ENCODE peak calls at places on chromosome 18, in four cellular contexts. Y is left ventricle myocardium inferior; I is fibroblast of lung; G is naive thymus-derived CD4-positive, alpha-beta T cell. L is an unnamed sample.

GRCh38 chr18:58896734-58897508 is 32.2 kb downstream of the ZNF532 start:
- DNase-seq in Y (no peak), I (no peak), G (no peak), L (peak; percentile 12)

GRCh38 chr18:21490745-21491144 is 109.8 kb downstream of the ESCO1 start:
- DNase-seq in Y (no peak), I (no peak), G (no peak), L (no peak)

GRCh38 chr18:74516271-74517235 is 17.7 kb upstream of the CNDP1 start:
- DNase-seq in Y (no peak), I (no peak), G (no peak), L (no peak)

GRCh38 chr18:70181725-70182124 is 23.8 kb downstream of the RTTN start:
- DNase-seq in Y (no peak), I (peak; percentile 43), G (no peak), L (no peak)

GRCh38 chr18:40882468-40882867 is 1072.6 kb upstream of the PIK3C3 start:
- DNase-seq in Y (no peak), I (no peak), G (no peak), L (no peak)

GRCh38 chr18:47253101-47253654 is 1.7 kb upstream of the SKOR2 start:
- DNase-seq in Y (no peak), I (no peak), G (no peak), L (no peak)

GRCh38 chr18:32355896-32356295 is 114.8 kb downstream of the GAREM1 start:
- DNase-seq in Y (no peak), I (peak; percentile 83), G (no peak), L (no peak)

GRCh38 chr18:63260075-63260754 is 59.4 kb downstream of the BCL2 start:
- DNase-seq in Y (no peak), I (no peak), G (no peak), L (no peak)

GRCh38 chr18:76476665-76477561 is 18.1 kb downstream of the ZNF516 start:
- DNase-seq in Y (no peak), I (peak; percentile 96), G (no peak), L (no peak)

GRCh38 chr18:31954349-31954748 is 11.4 kb upstream of the TRAPPC8 start:
- DNase-seq in Y (no peak), I (peak; percentile 46), G (no peak), L (no peak)

GRCh38 chr18:47745227-47745626 is 185.2 kb downstream of the SMAD2 start:
- DNase-seq in Y (no peak), I (no peak), G (no peak), L (no peak)

GRCh38 chr18:47912343-47912742 is 18.1 kb downstream of the SMAD2 start:
- DNase-seq in Y (no peak), I (no peak), G (no peak), L (no peak)

GRCh38 chr18:41732371-41732770 is 222.7 kb upstream of the PIK3C3 start:
- DNase-seq in Y (no peak), I (no peak), G (no peak), L (no peak)

GRCh38 chr18:56139792-56140254 is 498.6 kb downstream of the TXNL1 start:
- DNase-seq in Y (peak; percentile 51), I (peak; percentile 96), G (no peak), L (no peak)

DNA sequence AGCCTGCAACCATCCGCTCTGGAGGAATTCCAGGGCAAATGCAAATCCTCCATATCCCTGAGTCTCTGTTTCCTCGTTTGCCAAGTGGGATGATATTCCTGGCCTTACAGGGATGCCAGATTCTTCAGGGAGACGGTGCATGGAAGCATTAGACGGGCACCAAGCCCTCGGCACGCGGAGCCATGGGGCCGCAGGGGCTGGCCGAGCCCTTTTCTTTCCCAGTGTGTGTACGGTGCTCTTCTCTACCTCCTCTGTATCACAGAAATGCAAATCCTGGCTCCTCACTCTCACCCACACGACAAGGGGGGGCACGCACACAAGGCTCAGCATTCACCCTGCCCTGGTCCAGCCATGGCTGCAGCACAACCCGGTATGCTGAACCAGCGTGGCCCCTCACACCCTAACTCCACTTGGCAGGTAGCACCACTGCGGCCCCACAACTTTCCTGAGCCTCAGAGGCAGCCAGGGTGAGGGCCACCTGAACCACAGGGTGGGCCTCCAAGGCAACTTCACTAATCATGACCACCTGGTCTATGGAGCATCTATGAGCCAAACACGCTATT is 64.1 kb upstream of the SALL3 start:
- DNase-seq in Y (no peak), I (no peak), G (no peak), L (no peak)
- H3K4me3 ChIP-seq in Y (no peak overlapping the region), I (no peak overlapping the region), G (no peak overlapping the region), L (no peak overlapping the region)

GRCh38 chr18:68270009-68270408 is 444.9 kb downstream of the TMX3 start:
- DNase-seq in Y (no peak), I (no peak), G (no peak), L (no peak)
- H3K4me3 ChIP-seq in Y (no peak overlapping the region), I (no peak overlapping the region), G (no peak overlapping the region), L (no peak overlapping the region)

DNA sequence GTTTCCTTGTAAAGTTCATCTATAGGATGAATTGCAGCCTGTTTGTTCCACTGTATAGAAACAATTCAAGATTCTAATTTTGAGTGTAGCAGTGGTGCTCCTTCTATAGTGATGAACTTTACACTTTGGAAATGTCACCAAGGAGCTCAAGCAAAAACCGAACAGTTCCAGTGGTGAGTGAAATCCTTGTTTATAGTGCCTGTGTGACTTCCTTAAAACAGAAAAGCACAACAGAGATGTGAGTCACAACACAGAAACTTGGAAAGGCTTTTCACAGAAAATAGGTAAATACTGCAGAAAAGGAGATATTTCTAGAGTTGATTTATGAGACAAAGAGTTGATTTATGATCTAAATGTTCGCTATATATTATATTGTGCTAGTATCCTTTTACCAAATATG is 482.0 kb downstream of the PTPRM start:
- DNase-seq in Y (no peak), I (no peak), G (no peak), L (no peak)
- H3K4me3 ChIP-seq in Y (no peak overlapping the region), I (no peak overlapping the region), G (no peak overlapping the region), L (no peak overlapping the region)

GRCh38 chr18:44715245-44715644 is 34.6 kb downstream of the SETBP1 start:
- DNase-seq in Y (no peak), I (peak; percentile 85), G (no peak), L (no peak)

GRCh38 chr18:44714376-44714775 is 33.7 kb downstream of the SETBP1 start:
- DNase-seq in Y (no peak), I (no peak), G (no peak), L (no peak)

GRCh38 chr18:44709297-44710117 is 28.8 kb downstream of the SETBP1 start:
- DNase-seq in Y (no peak), I (no peak), G (no peak), L (no peak)

GRCh38 chr18:44713435-44713834 is 32.7 kb downstream of the SETBP1 start:
- DNase-seq in Y (no peak), I (no peak), G (no peak), L (no peak)

GRCh38 chr18:44712025-44712424 is 31.3 kb downstream of the SETBP1 start:
- DNase-seq in Y (no peak), I (no peak), G (no peak), L (no peak)
- H3K4me3 ChIP-seq in Y (no peak overlapping the region), I (no peak overlapping the region), G (no peak overlapping the region), L (no peak overlapping the region)

GRCh38 chr18:78296152-78296551 is 683.5 kb upstream of the SALL3 start:
- DNase-seq in Y (no peak), I (no peak), G (no peak), L (no peak)

GRCh38 chr18:78293516-78293915 is 686.1 kb upstream of the SALL3 start:
- DNase-seq in Y (no peak), I (no peak), G (no peak), L (no peak)

GRCh38 chr18:78295271-78295670 is 684.3 kb upstream of the SALL3 start:
- DNase-seq in Y (no peak), I (no peak), G (no peak), L (no peak)

GRCh38 chr18:78292602-78293001 is 687.0 kb upstream of the SALL3 start:
- DNase-seq in Y (no peak), I (no peak), G (no peak), L (no peak)

GRCh38 chr18:78293940-78294401 is 685.6 kb upstream of the SALL3 start:
- DNase-seq in Y (no peak), I (no peak), G (no peak), L (no peak)
- H3K4me3 ChIP-seq in Y (peak overlapping the region; percentile 48), I (no peak overlapping the region), G (no peak overlapping the region), L (no peak overlapping the region)

DNA sequence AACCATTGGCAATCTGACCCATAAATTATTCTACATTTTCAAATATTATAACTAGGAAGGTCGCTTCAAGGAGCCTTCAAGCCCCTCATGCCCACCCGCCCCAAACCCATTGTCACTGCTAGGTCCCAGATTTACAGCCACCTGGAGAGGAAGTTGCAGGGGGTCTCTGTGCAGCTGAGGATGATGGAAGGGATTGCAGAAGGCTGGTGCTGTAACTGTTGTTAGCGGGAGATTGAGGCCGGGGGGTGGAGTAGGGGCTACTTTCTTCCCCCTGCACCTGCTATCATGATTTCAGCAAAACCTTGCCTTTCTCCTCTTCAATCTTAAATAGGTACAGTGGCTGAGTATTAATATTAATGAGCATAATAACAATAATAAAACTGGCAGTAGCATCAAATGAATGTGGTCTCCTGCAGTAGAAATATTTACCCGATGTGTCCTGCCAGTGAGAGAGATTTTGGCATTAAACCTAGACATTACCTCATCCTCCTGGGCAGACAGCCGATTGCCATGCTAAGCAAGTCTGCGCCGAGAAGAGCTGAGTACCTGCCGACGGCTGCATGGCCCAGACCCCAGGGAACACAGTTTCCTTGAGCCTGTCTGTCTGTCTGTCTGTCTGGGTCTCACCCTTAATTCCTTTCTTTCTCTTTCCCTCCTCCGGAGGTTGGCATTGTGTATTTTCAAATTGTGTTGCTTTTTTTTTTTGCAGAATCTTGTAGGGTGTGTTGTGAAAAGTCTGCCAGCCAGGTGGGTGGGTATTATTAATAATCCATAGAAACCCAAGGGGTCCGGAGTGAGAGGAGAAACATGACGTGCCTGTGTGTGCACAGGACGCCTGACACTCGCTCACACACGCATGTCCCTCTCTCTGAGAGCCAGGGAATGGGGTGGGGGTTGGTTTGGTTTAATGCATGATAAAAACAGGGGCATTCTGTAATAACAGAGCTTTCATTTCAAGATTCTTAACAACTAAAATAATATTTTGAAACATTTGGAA is 225.2 kb downstream of the FAM210A start:
- DNase-seq in Y (peak; percentile 49), I (peak; percentile 95), G (no peak), L (no peak)
- H3K4me3 ChIP-seq in Y (peak overlapping the region; percentile 56), I (no peak overlapping the region), G (no peak overlapping the region), L (no peak overlapping the region)

GRCh38 chr18:11984091-11984490 is 2.8 kb downstream of the IMPA2 start:
- DNase-seq in Y (no peak), I (no peak), G (no peak), L (no peak)
- H3K4me3 ChIP-seq in Y (peak overlapping the region; percentile 97), I (no peak overlapping the region), G (no peak overlapping the region), L (no peak overlapping the region)

GRCh38 chr18:12776821-12777471 is 74.1 kb downstream of the PSMG2 start:
- DNase-seq in Y (no peak), I (no peak), G (no peak), L (no peak)
- H3K4me3 ChIP-seq in Y (peak overlapping the region; percentile 45), I (no peak overlapping the region), G (no peak overlapping the region), L (no peak overlapping the region)